ENCODE peak calls at places on chromosomes 7 and 10, in eight cellular contexts. V is left ventricle myocardium inferior; D is mucosa of descending colon; W is adipocyte; E is uterus; U is PC-3; A is HCT116; N is CD8-positive, alpha-beta memory T cell. Y is an unnamed sample.

GRCh38 chr10:13090289-13090688 is 9.7 kb upstream of the OPTN start:
- DNase-seq in V (no peak), D (no peak), W (no peak), E (no peak), U (no peak), A (no peak), N (no peak), Y (no peak)

GRCh38 chr7:16940777-16941176 is 59.0 kb upstream of the AGR3 start:
- DNase-seq in V (no peak), D (no peak), W (no peak), E (no peak), U (no peak), A (no peak), N (no peak), Y (no peak)

GRCh38 chr10:79384773-79385391 is 37.6 kb downstream of the PPIF start:
- DNase-seq in V (peak; percentile 10), D (peak; percentile 1), W (no peak), E (no peak), U (no peak), A (no peak), N (no peak), Y (peak; percentile 23)

GRCh38 chr7:103940382-103941268 is 48.8 kb downstream of the RELN start:
- DNase-seq in V (no peak), D (no peak), W (no peak), E (no peak), U (no peak), A (no peak), N (no peak), Y (no peak)

GRCh38 chr10:34444223-34445183 is 370.6 kb downstream of the PARD3 start:
- DNase-seq in V (no peak), D (no peak), W (no peak), E (no peak), U (no peak), A (no peak), N (no peak), Y (no peak)

GRCh38 chr10:99661370-99661749 is 2.1 kb downstream of the ENTPD7 start:
- DNase-seq in V (no peak), D (no peak), W (peak; percentile 80), E (no peak), U (peak; percentile 89), A (no peak), N (no peak), Y (no peak)

GRCh38 chr7:128211626-128212025 is 29.5 kb upstream of the LEP start:
- DNase-seq in V (no peak), D (no peak), W (no peak), E (no peak), U (no peak), A (no peak), N (no peak), Y (no peak)

GRCh38 chr10:71945819-71946474 is 18.2 kb upstream of the CHST3 start:
- DNase-seq in V (no peak), D (no peak), W (no peak), E (no peak), U (no peak), A (no peak), N (no peak), Y (no peak)

GRCh38 chr7:92496876-92497275 is 19.1 kb upstream of the ERVW-1 start:
- DNase-seq in V (no peak), D (no peak), W (peak; percentile 24), E (no peak), U (no peak), A (no peak), N (no peak), Y (no peak)

GRCh38 chr7:26667514-26668133 is 196.8 kb downstream of the SKAP2 start:
- DNase-seq in V (no peak), D (peak; percentile 76), W (peak; percentile 95), E (peak; percentile 71), U (peak; percentile 94), A (peak; percentile 94), N (peak; percentile 43), Y (peak; percentile 73)

GRCh38 chr10:132586731-132587130 is 49.1 kb downstream of the INPP5A start:
- DNase-seq in V (no peak), D (no peak), W (no peak), E (no peak), U (no peak), A (no peak), N (no peak), Y (no peak)

GRCh38 chr7:151410405-151411390 is 860 bp upstream of the WDR86 start:
- DNase-seq in V (no peak), D (no peak), W (peak; percentile 27), E (no peak), U (no peak), A (no peak), N (peak; percentile 58), Y (no peak)

GRCh38 chr7:6489612-6490011 is 41.9 kb upstream of the DAGLB start:
- DNase-seq in V (no peak), D (no peak), W (no peak), E (no peak), U (no peak), A (peak; percentile 16), N (no peak), Y (no peak)

GRCh38 chr10:119246862-119247549 is 39.6 kb downstream of the GRK5 start:
- DNase-seq in V (no peak), D (no peak), W (peak; percentile 95), E (peak; percentile 66), U (peak; percentile 44), A (no peak), N (no peak), Y (no peak)

GRCh38 chr7:43660141-43660540 is 69.2 kb downstream of the COA1 start:
- DNase-seq in V (no peak), D (no peak), W (no peak), E (no peak), U (peak; percentile 19), A (no peak), N (no peak), Y (no peak)

GRCh38 chr10:15521507-15521906 is 150.4 kb upstream of the FAM171A1 start:
- DNase-seq in V (no peak), D (no peak), W (no peak), E (no peak), U (no peak), A (no peak), N (no peak), Y (no peak)

GRCh38 chr10:121690970-121691369 is 92.7 kb upstream of the FGFR2 start:
- DNase-seq in V (no peak), D (no peak), W (no peak), E (no peak), U (no peak), A (no peak), N (no peak), Y (no peak)

GRCh38 chr10:100356067-100357017 is 9.3 kb downstream of the SCD start:
- DNase-seq in V (no peak), D (no peak), W (no peak), E (no peak), U (no peak), A (no peak), N (no peak), Y (no peak)

GRCh38 chr7:129652914-129653313 is 41.4 kb downstream of the NRF1 start:
- DNase-seq in V (no peak), D (no peak), W (no peak), E (no peak), U (no peak), A (no peak), N (no peak), Y (no peak)

DNA sequence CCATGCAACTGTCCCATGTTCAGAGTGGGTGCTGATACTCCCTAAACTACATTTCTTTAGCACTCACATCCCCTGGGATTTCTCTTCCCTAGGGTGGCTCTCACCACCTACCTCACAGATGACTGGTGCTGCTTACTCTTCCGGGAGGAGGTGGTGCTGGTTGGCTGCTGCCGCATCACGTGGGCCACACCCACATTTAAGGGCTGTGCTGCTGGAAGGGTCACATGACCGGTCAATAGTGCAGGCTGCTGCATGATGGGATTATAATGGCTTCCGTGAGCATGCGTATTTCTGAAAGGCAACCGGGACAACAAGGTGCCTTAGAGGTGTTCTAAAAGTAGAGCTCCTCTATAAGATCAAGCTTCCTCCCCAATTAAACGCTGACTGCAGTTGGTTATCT is 76.8 kb downstream of the CLEC2L start:
- DNase-seq in V (no peak), D (no peak), W (no peak), E (no peak), U (no peak), A (no peak), N (no peak), Y (no peak)
- H3K36me3 ChIP-seq in V (peaks cover 90% of the 10 kb centered on the region), D (no peaks in the 10 kb centered on the region), W (peaks cover 96% of the 10 kb centered on the region), E (no peaks in the 10 kb centered on the region), U (peaks cover 72% of the 10 kb centered on the region), A (peaks cover 29% of the 10 kb centered on the region), N (peaks cover 28% of the 10 kb centered on the region), Y (peaks cover 46% of the 10 kb centered on the region)

DNA sequence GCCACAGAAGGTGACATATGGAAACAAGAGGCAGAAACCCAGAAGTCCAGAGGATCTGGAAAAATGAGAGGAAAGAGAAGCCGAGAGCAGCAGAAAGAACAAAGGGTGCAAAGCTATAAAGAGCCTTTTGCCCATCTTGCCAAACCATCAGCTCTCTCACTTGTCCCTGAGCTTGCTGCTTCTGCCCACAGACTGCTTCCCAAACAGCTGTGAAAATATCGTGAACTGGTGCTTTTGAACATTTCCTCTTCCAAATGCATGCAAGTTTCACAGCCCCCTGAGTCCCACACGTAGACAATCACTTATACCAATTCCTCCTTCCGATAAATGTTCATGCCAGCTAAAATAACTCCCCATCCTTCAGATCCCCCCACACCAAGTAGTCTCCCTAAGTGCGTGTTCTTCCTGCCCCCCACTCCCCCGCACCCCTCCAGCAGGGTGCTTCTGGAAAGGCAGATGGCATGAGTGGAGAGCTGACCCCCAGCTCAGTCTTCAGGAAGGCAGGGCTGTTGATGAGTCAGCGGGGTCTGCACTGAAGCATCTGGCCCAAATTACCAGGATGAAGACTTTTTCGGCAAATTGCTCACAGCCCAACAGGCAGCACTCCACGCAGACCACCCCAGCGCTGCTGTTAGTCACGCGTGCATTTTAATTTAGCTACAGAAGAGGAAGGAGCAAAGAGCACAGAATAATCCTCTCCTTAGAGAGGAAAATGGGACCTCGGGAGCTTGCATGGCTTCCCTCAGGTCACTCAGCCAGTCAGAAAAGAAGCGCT is 76.1 kb upstream of the KCNMA1 start:
- DNase-seq in V (no peak), D (no peak), W (peak; percentile 52), E (no peak), U (no peak), A (no peak), N (no peak), Y (no peak)
- H3K4me3 ChIP-seq in V (no peak overlapping the region), D (no peak overlapping the region), W (no peak overlapping the region), E (no peak overlapping the region), U (no peak overlapping the region), A (no peak overlapping the region), N (no peak overlapping the region), Y (no peak overlapping the region)

GRCh38 chr10:32307609-32308008 is 39.3 kb downstream of the EPC1 start:
- DNase-seq in V (no peak), D (no peak), W (no peak), E (no peak), U (no peak), A (no peak), N (no peak), Y (no peak)
- H3K36me3 ChIP-seq in V (peaks cover 29% of the 10 kb centered on the region), D (no peaks in the 10 kb centered on the region), W (peaks cover 27% of the 10 kb centered on the region), E (no peaks in the 10 kb centered on the region), U (peaks cover 22% of the 10 kb centered on the region), A (peaks cover 11% of the 10 kb centered on the region), N (peaks cover 5% of the 10 kb centered on the region), Y (peaks cover 8% of the 10 kb centered on the region)

GRCh38 chr10:104791471-104791870 is 150.4 kb downstream of the SORCS3 start:
- DNase-seq in V (no peak), D (no peak), W (no peak), E (no peak), U (no peak), A (no peak), N (no peak), Y (no peak)

GRCh38 chr10:104795411-104795810 is 154.3 kb downstream of the SORCS3 start:
- DNase-seq in V (no peak), D (no peak), W (no peak), E (no peak), U (no peak), A (no peak), N (no peak), Y (no peak)

GRCh38 chr10:104796817-104797216 is 155.7 kb downstream of the SORCS3 start:
- DNase-seq in V (no peak), D (no peak), W (no peak), E (no peak), U (no peak), A (no peak), N (no peak), Y (no peak)
- H3K4me3 ChIP-seq in V (no peak overlapping the region), D (no peak overlapping the region), W (no peak overlapping the region), E (no peak overlapping the region), U (no peak overlapping the region), A (no peak overlapping the region), N (no peak overlapping the region), Y (no peak overlapping the region)